ENCODE peak calls at places on chromosomes 6 and 20, in ten cellular contexts. F is cardiac fibroblast; T is D341Med; G is NCI-H1436; P is mesothelial cell of epicardium; C is fibroblast of the aortic adventitia; L is germinal center; I is COR-L47; M is DMS 273 treated with DMSO at 0.1 percent for 48 hours; X is activated naive CD4-positive, alpha-beta T cell. R is an unnamed sample.

GRCh38 chr6:21665436-21666199 is 72.1 kb downstream of the SOX4 start:
- DNase-seq in F (no peak), T (peak), G (no peak), P (peak), C (no peak), L (no peak), I (no peak), M (no peak), X (no peak), R (no peak)

GRCh38 chr6:6781172-6781876 is 192.8 kb downstream of the LY86 start:
- DNase-seq in F (peak), T (no peak), G (no peak), P (no peak), C (peak), L (no peak), I (no peak), M (peak), X (no peak), R (no peak)

GRCh38 chr20:56431451-56431850 is 19.4 kb downstream of the CASS4 start:
- DNase-seq in F (no peak), T (no peak), G (no peak), P (no peak), C (no peak), L (no peak), I (no peak), M (no peak), X (no peak), R (no peak)

GRCh38 chr20:47133809-47134456 is 222.6 kb downstream of the ZMYND8 start:
- DNase-seq in F (peak), T (peak), G (no peak), P (peak), C (peak), L (no peak), I (no peak), M (no peak), X (no peak), R (no peak)

GRCh38 chr6:38058022-38058421 is 238.5 kb downstream of the ZFAND3 start:
- DNase-seq in F (no peak), T (peak), G (no peak), P (no peak), C (peak), L (no peak), I (no peak), M (peak), X (no peak), R (no peak)

GRCh38 chr6:40882321-40882720 is 156.7 kb downstream of the UNC5CL start:
- DNase-seq in F (no peak), T (no peak), G (peak), P (peak), C (no peak), L (no peak), I (peak), M (no peak), X (no peak), R (no peak)

GRCh38 chr20:61349447-61350165 is 97.5 kb downstream of the CDH4 start:
- DNase-seq in F (no peak), T (no peak), G (no peak), P (no peak), C (no peak), L (no peak), I (no peak), M (no peak), X (no peak), R (no peak)

GRCh38 chr6:57252137-57252536 is 30.0 kb upstream of the RAB23 start:
- DNase-seq in F (no peak), T (no peak), G (no peak), P (no peak), C (no peak), L (no peak), I (no peak), M (no peak), X (no peak), R (no peak)

GRCh38 chr20:34108616-34109174 is 3.3 kb downstream of the EIF2S2 start:
- DNase-seq in F (no peak), T (no peak), G (no peak), P (no peak), C (no peak), L (no peak), I (no peak), M (no peak), X (no peak), R (no peak)

R was measured in central memory CD8-positive, alpha-beta T cell.